ENCODE peak calls at places on chromosomes 11 and 22, in six cellular contexts. Q is lung; C is activated T-cell treated with anti-CD3 and anti-CD28 coated beads, Interleukin-2, amount 50 U/mL, for 24 hours; J is HS-5; L is NCI-H1694; M is AG09309. S is an unnamed sample.

GRCh38 chr11:10934293-10934850 is 76.5 kb upstream of the ZBED5 start:
- DNase-seq in Q (no peak), C (no peak), J (no peak), L (no peak), M (no peak), S (no peak)

GRCh38 chr11:64801591-64802369 is 1.2 kb downstream of the MAP4K2 start:
- DNase-seq in Q (no peak), C (no peak), J (no peak), L (no peak), M (no peak), S (no peak)

GRCh38 chr22:27880778-27881394 is 38.2 kb downstream of the PITPNB start:
- DNase-seq in Q (peak), C (no peak), J (no peak), L (peak), M (peak), S (no peak)

GRCh38 chr22:36125994-36126531 is 34.5 kb downstream of the APOL3 start:
- DNase-seq in Q (no peak), C (no peak), J (no peak), L (no peak), M (no peak), S (no peak)

GRCh38 chr22:43231724-43232034 is 44.7 kb upstream of the TTLL12 start:
- DNase-seq in Q (no peak), C (no peak), J (no peak), L (no peak), M (no peak), S (no peak)

GRCh38 chr11:76854709-76855108 is 6.0 kb upstream of the ACER3 start:
- DNase-seq in Q (no peak), C (no peak), J (no peak), L (no peak), M (no peak), S (no peak)

GRCh38 chr11:29173660-29174062 is 843.2 kb downstream of the KCNA4 start:
- DNase-seq in Q (no peak), C (no peak), J (peak), L (no peak), M (no peak), S (no peak)

GRCh38 chr22:33917744-33918406 is 2.4 kb downstream of the LARGE1 start:
- DNase-seq in Q (no peak), C (no peak), J (no peak), L (no peak), M (no peak), S (no peak)

GRCh38 chr11:119895981-119896380 is 167.0 kb upstream of the NECTIN1 start:
- DNase-seq in Q (no peak), C (no peak), J (no peak), L (no peak), M (no peak), S (no peak)

GRCh38 chr11:10323793-10324170 is 18.9 kb downstream of the ADM start:
- DNase-seq in Q (no peak), C (no peak), J (no peak), L (no peak), M (no peak), S (no peak)

GRCh38 chr11:27553186-27553585 is 46.6 kb upstream of the LIN7C start:
- DNase-seq in Q (no peak), C (no peak), J (no peak), L (no peak), M (no peak), S (no peak)

GRCh38 chr11:8065031-8065430 is 16.0 kb upstream of the TUB start:
- DNase-seq in Q (no peak), C (no peak), J (no peak), L (no peak), M (no peak), S (no peak)

GRCh38 chr11:10441652-10442503 is 13.2 kb upstream of the AMPD3 start:
- DNase-seq in Q (no peak), C (no peak), J (no peak), L (no peak), M (no peak), S (no peak)

GRCh38 chr22:23383491-23384450 is 196.3 kb downstream of the IGLL1 start:
- DNase-seq in Q (no peak), C (no peak), J (no peak), L (no peak), M (no peak), S (no peak)

GRCh38 chr11:88103337-88104206 is 71.7 kb downstream of the RAB38 start:
- DNase-seq in Q (peak), C (peak), J (no peak), L (no peak), M (no peak), S (no peak)

GRCh38 chr22:41123151-41123550 is 30.8 kb downstream of the EP300 start:
- DNase-seq in Q (no peak), C (no peak), J (peak), L (no peak), M (no peak), S (no peak)

GRCh38 chr11:1486054-1486825 is at the start of gene MOB2:
- DNase-seq in Q (no peak), C (no peak), J (no peak), L (no peak), M (no peak), S (no peak)